ENCODE peak calls at places on chromosome 15, in six cellular contexts. L, N, F, R, U and V are unnamed samples.

GRCh38 chr15:71096676-71097075 is 18.6 kb upstream of the THSD4 start:
- DNase-seq in L (no peak), N (no peak), F (no peak), R (no peak), U (no peak), V (peak; percentile 78)

GRCh38 chr15:91965501-91966180 is 112.1 kb downstream of the SLCO3A1 start:
- DNase-seq in L (peak; percentile 84), N (peak; percentile 63), F (peak; percentile 12), R (no peak), U (no peak), V (peak; percentile 88)

GRCh38 chr15:88288661-88289060 is 32.1 kb upstream of the NTRK3 start:
- DNase-seq in L (no peak), N (no peak), F (no peak), R (no peak), U (no peak), V (no peak)

GRCh38 chr15:41605566-41605965 is 46.6 kb downstream of the TYRO3 start:
- DNase-seq in L (no peak), N (no peak), F (no peak), R (no peak), U (no peak), V (no peak)

GRCh38 chr15:57218826-57219576 is 157.3 kb upstream of the CGNL1 start:
- DNase-seq in L (no peak), N (peak; percentile 95), F (no peak), R (no peak), U (peak; percentile 57), V (no peak)

GRCh38 chr15:60179786-60180391 is 175.8 kb downstream of the FOXB1 start:
- DNase-seq in L (no peak), N (peak; percentile 68), F (no peak), R (no peak), U (peak; percentile 53), V (peak; percentile 65)

GRCh38 chr15:90388462-90389182 is 580 bp downstream of the IQGAP1 start:
- DNase-seq in L (peak; percentile 91), N (peak; percentile 50), F (peak; percentile 78), R (peak; percentile 90), U (peak; percentile 79), V (peak; percentile 59)

GRCh38 chr15:44261007-44261706 is 27.4 kb upstream of the GOLM2 start:
- DNase-seq in L (no peak), N (no peak), F (no peak), R (no peak), U (peak; percentile 85), V (peak; percentile 24)

GRCh38 chr15:74396445-74397238 is 29.2 kb upstream of the CYP11A1 start:
- DNase-seq in L (no peak), N (peak; percentile 88), F (no peak), R (no peak), U (peak; percentile 71), V (peak; percentile 98)

GRCh38 chr15:38217181-38217580 is 35.5 kb upstream of the SPRED1 start:
- DNase-seq in L (no peak), N (peak; percentile 86), F (no peak), R (no peak), U (no peak), V (peak; percentile 82)

GRCh38 chr15:43312378-43312777 is 18.0 kb downstream of the LCMT2 start:
- DNase-seq in L (no peak), N (no peak), F (no peak), R (no peak), U (no peak), V (no peak)

GRCh38 chr15:100878601-100879000 is 1.0 kb upstream of the ALDH1A3 start:
- DNase-seq in L (no peak), N (no peak), F (no peak), R (no peak), U (peak; percentile 78), V (no peak)
- H3K4me3 ChIP-seq in L (no peak overlapping the region), N (peak overlapping the region; percentile 4), F (no peak overlapping the region), R (peak overlapping the region; percentile 45), U (peak overlapping the region; percentile 49), V (peak overlapping the region; percentile 77)

GRCh38 chr15:45469429-45469828 is 53.1 kb downstream of the SLC30A4 start:
- DNase-seq in L (no peak), N (no peak), F (no peak), R (no peak), U (peak; percentile 69), V (no peak)
- H3K4me3 ChIP-seq in L (no peak overlapping the region), N (no peak overlapping the region), F (no peak overlapping the region), R (no peak overlapping the region), U (peak overlapping the region; percentile 43), V (no peak overlapping the region)

GRCh38 chr15:63389902-63390301 is 8.3 kb upstream of the CA12 start:
- DNase-seq in L (peak; percentile 93), N (no peak), F (no peak), R (peak; percentile 85), U (no peak), V (peak; percentile 66)

GRCh38 chr15:63390689-63391088 is 9.0 kb upstream of the CA12 start:
- DNase-seq in L (no peak), N (no peak), F (no peak), R (no peak), U (no peak), V (no peak)

GRCh38 chr15:63388511-63388910 is 6.9 kb upstream of the CA12 start:
- DNase-seq in L (no peak), N (no peak), F (no peak), R (no peak), U (no peak), V (no peak)

GRCh38 chr15:63385911-63386531 is 4.4 kb upstream of the CA12 start:
- DNase-seq in L (no peak), N (no peak), F (no peak), R (no peak), U (no peak), V (no peak)

GRCh38 chr15:63387741-63388468 is 6.3 kb upstream of the CA12 start:
- DNase-seq in L (no peak), N (no peak), F (no peak), R (no peak), U (no peak), V (no peak)
- H3K4me3 ChIP-seq in L (no peak overlapping the region), N (no peak overlapping the region), F (no peak overlapping the region), R (no peak overlapping the region), U (no peak overlapping the region), V (no peak overlapping the region)

DNA sequence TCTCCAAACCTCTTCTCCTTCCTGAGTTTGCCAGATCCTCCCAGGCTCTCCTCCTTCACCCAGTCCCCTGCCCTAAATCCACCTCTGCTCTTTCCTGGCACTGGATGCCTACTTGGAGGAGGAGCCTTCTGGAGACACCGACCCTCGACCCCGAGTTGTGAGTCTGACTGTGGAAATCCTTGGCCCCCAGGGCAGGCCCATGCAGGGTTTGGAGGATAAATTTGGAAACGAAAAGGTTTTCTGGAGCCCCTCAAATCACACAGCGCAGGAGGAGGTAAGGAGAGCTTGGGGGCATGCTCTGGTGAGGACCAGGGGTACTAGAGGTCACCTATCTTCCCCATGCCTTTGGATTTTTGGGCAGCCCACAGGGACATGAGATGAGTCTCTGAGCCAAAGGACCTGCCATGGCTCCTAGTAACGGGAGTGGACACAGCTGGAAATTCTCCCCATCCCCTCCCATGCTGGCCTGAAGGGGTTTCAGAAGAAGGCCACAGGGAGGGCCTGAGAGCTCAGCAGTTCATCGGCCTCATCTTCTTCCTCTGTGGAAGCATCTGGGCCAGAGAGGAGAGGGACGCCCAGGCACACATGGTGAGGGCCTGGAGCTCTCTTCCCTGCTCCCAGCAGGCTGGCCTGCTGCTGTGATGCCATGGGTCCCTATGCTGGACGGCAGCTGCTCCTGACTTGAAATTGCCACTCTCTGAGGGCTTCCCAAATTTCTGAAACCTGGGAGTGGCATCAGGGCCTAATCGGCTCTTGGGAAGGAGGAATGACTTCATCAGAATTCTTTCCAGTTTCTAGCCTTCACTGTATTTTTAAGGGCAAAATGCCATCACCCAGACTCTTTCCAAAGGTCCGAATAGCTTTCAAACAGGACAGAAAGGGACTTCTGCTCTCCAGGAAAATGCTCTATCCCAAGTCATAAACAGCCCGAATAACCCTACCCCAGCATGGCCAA is 68.7 kb upstream of the ITGA11 start:
- DNase-seq in L (no peak), N (peak; percentile 14), F (no peak), R (no peak), U (no peak), V (no peak)
- H3K4me3 ChIP-seq in L (no peak overlapping the region), N (no peak overlapping the region), F (no peak overlapping the region), R (no peak overlapping the region), U (no peak overlapping the region), V (no peak overlapping the region)

GRCh38 chr15:26721231-26721630 is 51.6 kb downstream of the GABRB3 start:
- DNase-seq in L (no peak), N (no peak), F (no peak), R (no peak), U (peak; percentile 83), V (no peak)

GRCh38 chr15:26722621-26723160 is 50.2 kb downstream of the GABRB3 start:
- DNase-seq in L (no peak), N (no peak), F (no peak), R (no peak), U (peak; percentile 79), V (no peak)

GRCh38 chr15:26724381-26724780 is 48.5 kb downstream of the GABRB3 start:
- DNase-seq in L (no peak), N (no peak), F (no peak), R (no peak), U (no peak), V (no peak)

GRCh38 chr15:26716069-26716468 is 56.8 kb downstream of the GABRB3 start:
- DNase-seq in L (no peak), N (no peak), F (no peak), R (no peak), U (no peak), V (no peak)

GRCh38 chr15:26720546-26720945 is 52.3 kb downstream of the GABRB3 start:
- DNase-seq in L (no peak), N (no peak), F (no peak), R (no peak), U (peak; percentile 66), V (no peak)
- H3K4me3 ChIP-seq in L (no peak overlapping the region), N (no peak overlapping the region), F (no peak overlapping the region), R (no peak overlapping the region), U (no peak overlapping the region), V (no peak overlapping the region)

DNA sequence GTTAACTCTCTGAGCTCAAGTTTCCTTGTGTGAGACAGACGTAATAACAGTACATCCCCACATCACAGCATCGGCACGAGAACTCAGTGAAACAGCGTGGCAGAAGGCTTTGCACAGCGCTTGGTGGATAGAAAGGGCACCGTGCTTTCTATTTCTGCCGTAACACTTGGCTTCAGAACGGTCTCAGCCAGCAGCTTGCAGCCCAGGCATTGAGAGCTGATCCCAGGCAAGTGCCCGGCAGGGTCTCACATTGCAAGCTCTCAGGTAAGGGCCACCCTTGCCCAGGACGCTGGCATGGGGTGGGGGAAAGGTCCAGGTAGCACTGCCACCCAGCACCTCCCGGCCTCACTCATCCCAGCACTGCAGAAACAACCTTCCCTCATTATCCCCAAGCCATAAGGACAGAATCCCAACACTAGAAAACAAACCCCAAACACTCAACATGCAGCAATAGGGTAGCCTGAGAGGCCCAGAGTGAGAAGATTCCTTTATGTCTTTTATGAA is 70.5 kb upstream of the ITGA11 start:
- DNase-seq in L (no peak), N (no peak), F (no peak), R (no peak), U (no peak), V (no peak)
- H3K4me3 ChIP-seq in L (no peak overlapping the region), N (no peak overlapping the region), F (no peak overlapping the region), R (no peak overlapping the region), U (no peak overlapping the region), V (no peak overlapping the region)